ENCODE peak calls at places on chromosomes 6 and 20, in nine cellular contexts. C, B, F, S, U, V, N, W and O are unnamed samples.

GRCh38 chr6:89433637-89434499 is 916 bp downstream of the ANKRD6 start:
- DNase-seq in C (no peak), B (peak; percentile 21), F (no peak), S (peak; percentile 30), U (no peak), V (no peak), N (peak; percentile 20), W (peak; percentile 39), O (peak; percentile 10)

GRCh38 chr20:34058831-34059230 is 53.2 kb downstream of the EIF2S2 start:
- DNase-seq in C (no peak), B (no peak), F (no peak), S (no peak), U (no peak), V (no peak), N (peak; percentile 30), W (no peak), O (peak; percentile 69)

GRCh38 chr6:134585529-134585873 is 267.6 kb upstream of the SGK1 start:
- DNase-seq in C (no peak), B (no peak), F (no peak), S (peak; percentile 99), U (no peak), V (no peak), N (no peak), W (no peak), O (peak; percentile 25)

GRCh38 chr6:124858564-124858963 is 103.7 kb upstream of the RNF217 start:
- DNase-seq in C (no peak), B (peak; percentile 27), F (no peak), S (no peak), U (no peak), V (no peak), N (no peak), W (no peak), O (no peak)

GRCh38 chr6:13307508-13307995 is 20.8 kb downstream of the TBC1D7 start:
- DNase-seq in C (no peak), B (peak; percentile 93), F (no peak), S (no peak), U (no peak), V (no peak), N (peak; percentile 35), W (no peak), O (no peak)

GRCh38 chr6:49326337-49326736 is 136.7 kb downstream of the MMUT start:
- DNase-seq in C (no peak), B (peak; percentile 87), F (peak; percentile 26), S (no peak), U (no peak), V (no peak), N (peak; percentile 68), W (no peak), O (no peak)

GRCh38 chr20:40883097-40883496 is 145.5 kb upstream of the TOP1 start:
- DNase-seq in C (no peak), B (no peak), F (no peak), S (no peak), U (no peak), V (no peak), N (no peak), W (no peak), O (no peak)

GRCh38 chr6:2990179-2990931 is 9.3 kb upstream of the NQO2 start:
- DNase-seq in C (no peak), B (peak; percentile 42), F (no peak), S (peak; percentile 40), U (no peak), V (no peak), N (peak; percentile 69), W (no peak), O (peak; percentile 22)

GRCh38 chr20:45621593-45621992 is 7.9 kb upstream of the WFDC10A start:
- DNase-seq in C (no peak), B (no peak), F (no peak), S (no peak), U (no peak), V (no peak), N (no peak), W (no peak), O (no peak)

GRCh38 chr20:62899633-62900051 is 26.7 kb downstream of the DIDO1 start:
- DNase-seq in C (no peak), B (peak; percentile 48), F (no peak), S (no peak), U (no peak), V (no peak), N (peak; percentile 32), W (no peak), O (peak; percentile 9)

GRCh38 chr6:30881392-30881986 is 2.8 kb upstream of the DDR1 start:
- DNase-seq in C (no peak), B (no peak), F (no peak), S (no peak), U (no peak), V (no peak), N (no peak), W (peak; percentile 8), O (no peak)

GRCh38 chr6:45417461-45417860 is 39.7 kb upstream of the SUPT3H start:
- DNase-seq in C (no peak), B (no peak), F (no peak), S (no peak), U (no peak), V (no peak), N (peak; percentile 42), W (no peak), O (no peak)

GRCh38 chr6:34489229-34489805 is 23.4 kb downstream of the PACSIN1 start:
- DNase-seq in C (no peak), B (no peak), F (no peak), S (no peak), U (no peak), V (no peak), N (no peak), W (no peak), O (no peak)

GRCh38 chr20:51445591-51445990 is 96.9 kb downstream of the NFATC2 start:
- DNase-seq in C (no peak), B (no peak), F (no peak), S (no peak), U (no peak), V (no peak), N (no peak), W (no peak), O (no peak)

GRCh38 chr20:61768926-61769832 is 296.5 kb downstream of the TAF4 start:
- DNase-seq in C (no peak), B (no peak), F (no peak), S (no peak), U (no peak), V (no peak), N (no peak), W (no peak), O (no peak)

GRCh38 chr6:139640453-139640852 is 266.0 kb upstream of the CITED2 start:
- DNase-seq in C (no peak), B (no peak), F (no peak), S (no peak), U (no peak), V (no peak), N (no peak), W (no peak), O (no peak)

GRCh38 chr6:4799912-4800311 is 23.7 kb downstream of the CDYL start:
- DNase-seq in C (no peak), B (no peak), F (no peak), S (no peak), U (no peak), V (no peak), N (no peak), W (no peak), O (no peak)

GRCh38 chr6:84033523-84034451 is at the start of gene MRAP2:
- DNase-seq in C (no peak), B (peak; percentile 53), F (no peak), S (no peak), U (no peak), V (peak; percentile 53), N (peak; percentile 61), W (peak; percentile 66), O (no peak)

GRCh38 chr6:22929228-22929627 is 359.9 kb downstream of the HDGFL1 start:
- DNase-seq in C (no peak), B (peak; percentile 11), F (no peak), S (no peak), U (no peak), V (no peak), N (peak; percentile 30), W (no peak), O (no peak)

GRCh38 chr20:59647271-59647670 is 42.9 kb downstream of the PHACTR3 start:
- DNase-seq in C (no peak), B (no peak), F (no peak), S (no peak), U (no peak), V (no peak), N (no peak), W (no peak), O (no peak)

GRCh38 chr20:12287575-12287974 is 369.9 kb downstream of the BTBD3 start:
- DNase-seq in C (no peak), B (peak; percentile 93), F (no peak), S (no peak), U (no peak), V (no peak), N (no peak), W (no peak), O (no peak)

GRCh38 chr6:125906158-125906998 is 50.2 kb upstream of the HINT3 start:
- DNase-seq in C (peak; percentile 14), B (peak; percentile 51), F (no peak), S (no peak), U (no peak), V (peak; percentile 24), N (peak; percentile 41), W (peak; percentile 80), O (peak; percentile 0)

GRCh38 chr6:112946051-112946450 is 598.9 kb downstream of the RFPL4B start:
- DNase-seq in C (no peak), B (no peak), F (no peak), S (no peak), U (no peak), V (no peak), N (no peak), W (no peak), O (no peak)

GRCh38 chr6:38989064-38989463 is 59.5 kb upstream of the GLP1R start:
- DNase-seq in C (no peak), B (no peak), F (no peak), S (no peak), U (no peak), V (no peak), N (no peak), W (no peak), O (no peak)

GRCh38 chr6:164928366-164929154 is 380.8 kb downstream of the C6orf118 start:
- DNase-seq in C (no peak), B (no peak), F (no peak), S (peak; percentile 34), U (no peak), V (no peak), N (peak; percentile 28), W (no peak), O (no peak)

GRCh38 chr20:49887828-49888340 is 27.4 kb downstream of the SPATA2 start:
- DNase-seq in C (no peak), B (no peak), F (no peak), S (no peak), U (no peak), V (no peak), N (no peak), W (no peak), O (no peak)

GRCh38 chr20:38604873-38605303 is 3.3 kb downstream of the ARHGAP40 start:
- DNase-seq in C (no peak), B (peak; percentile 92), F (no peak), S (no peak), U (no peak), V (peak; percentile 21), N (peak; percentile 21), W (no peak), O (no peak)

GRCh38 chr6:140316966-140317365 is 942.5 kb upstream of the CITED2 start:
- DNase-seq in C (no peak), B (no peak), F (no peak), S (no peak), U (no peak), V (no peak), N (no peak), W (no peak), O (no peak)

GRCh38 chr6:111201155-111201554 is 113.9 kb downstream of the SLC16A10 start:
- DNase-seq in C (no peak), B (no peak), F (no peak), S (no peak), U (no peak), V (no peak), N (no peak), W (no peak), O (no peak)

GRCh38 chr6:83905648-83906047 is 46.2 kb downstream of the CYB5R4 start:
- DNase-seq in C (no peak), B (no peak), F (no peak), S (no peak), U (no peak), V (no peak), N (no peak), W (no peak), O (no peak)